ENCODE peak calls at places on chromosomes 4 and X, in four cellular contexts. W is activated CD8-positive, alpha-beta T cell treated with anti-CD3 and anti-CD28 coated beads for 36 hours; T is neural progenitor cell; X is NCI-H1694 treated with DMSO at 0.1 percent for 48 hours. Q is an unnamed sample.

GRCh38 chr4:98996056-98996941 is 778 bp downstream of the METAP1 start:
- DNase-seq in W (peak), T (peak), X (peak), Q (peak)

GRCh38 chr4:48698029-48698901 is 81.8 kb downstream of the FRYL start:
- DNase-seq in T (peak), X (no peak), W (no peak), Q (peak)

GRCh38 chr4:23333946-23334878 is 555.6 kb downstream of the PPARGC1A start:
- DNase-seq in X (no peak), W (peak), T (peak), Q (no peak)

GRCh38 chr4:123505077-123505456 is 108.5 kb downstream of the SPRY1 start:
- DNase-seq in W (no peak), T (peak), X (no peak), Q (no peak)

GRCh38 chrX:101229155-101229554 is 9.6 kb downstream of the DRP2 start:
- DNase-seq in X (no peak), W (no peak), T (no peak), Q (no peak)

GRCh38 chr4:6999172-7000086 is 43.7 kb upstream of the TADA2B start:
- DNase-seq in X (no peak), W (peak), T (no peak), Q (no peak)

GRCh38 chrX:68488657-68489056 is 10.2 kb upstream of the YIPF6 start:
- DNase-seq in W (no peak), X (no peak), T (no peak), Q (no peak)

GRCh38 chr4:117821834-117822233 is 212.5 kb upstream of the NDST3 start:
- DNase-seq in T (no peak), X (no peak), W (no peak), Q (no peak)

GRCh38 chrX:53239474-53239873 is 14.5 kb upstream of the KDM5C start:
- DNase-seq in W (peak), T (no peak), X (no peak), Q (no peak)

GRCh38 chrX:3582421-3582820 is 131.0 kb downstream of the PRKX start:
- DNase-seq in T (no peak), W (no peak), X (no peak), Q (no peak)

GRCh38 chrX:69068295-69069085 is 96.8 kb downstream of the PJA1 start:
- DNase-seq in T (no peak), W (no peak), X (no peak), Q (no peak)

GRCh38 chr4:54228064-54228527 is 997 bp upstream of the PDGFRA start:
- DNase-seq in W (peak), T (peak), X (peak), Q (peak)

GRCh38 chr4:21470531-21470930 is 478.0 kb downstream of the KCNIP4 start:
- DNase-seq in X (peak), T (peak), W (no peak), Q (no peak)

GRCh38 chr4:185573651-185574199 is 38.4 kb upstream of the PDLIM3 start:
- DNase-seq in T (peak), W (no peak), X (no peak), Q (no peak)

GRCh38 chr4:168218663-168219062 is 99.9 kb downstream of the DDX60 start:
- DNase-seq in X (no peak), W (no peak), T (no peak), Q (no peak)

GRCh38 chrX:38107028-38107427 is 100.7 kb downstream of the SYTL5 start:
- DNase-seq in W (no peak), T (no peak), X (peak), Q (no peak)

GRCh38 chr4:91113130-91113706 is 986.0 kb downstream of the CCSER1 start:
- DNase-seq in T (peak), W (no peak), X (no peak), Q (no peak)

GRCh38 chrX:129768586-129769466 is 10.9 kb upstream of the SASH3 start:
- DNase-seq in T (no peak), W (no peak), X (no peak), Q (no peak)

GRCh38 chr4:40199999-40200880 is 3.4 kb downstream of the RHOH start:
- DNase-seq in X (no peak), T (no peak), W (peak), Q (peak)

GRCh38 chr4:7466215-7466614 is 31.5 kb upstream of the PSAPL1 start:
- DNase-seq in X (no peak), W (no peak), T (no peak), Q (no peak)

GRCh38 chr4:40984051-40984450 is 230.3 kb downstream of the APBB2 start:
- DNase-seq in W (no peak), T (no peak), X (no peak), Q (no peak)

GRCh38 chr4:104494822-104495559 is at the start of gene CXXC4:
- DNase-seq in T (peak), W (peak), X (peak), Q (peak)

GRCh38 chrX:108439961-108440696 is 491 bp downstream of the COL4A5 start:
- DNase-seq in X (no peak), T (peak), W (no peak), Q (no peak)

GRCh38 chrX:151789179-151789800 is 54.7 kb downstream of the CNGA2 start:
- DNase-seq in W (no peak), T (no peak), X (no peak), Q (no peak)

GRCh38 chr4:79645942-79646341 is 237.9 kb upstream of the GK2 start:
- DNase-seq in X (no peak), T (no peak), W (no peak), Q (no peak)

GRCh38 chr4:52751349-52751911 is at the start of gene ERVMER34-1:
- DNase-seq in T (peak), X (no peak), W (peak), Q (peak)

GRCh38 chr4:186068581-186069402 is at the start of gene TLR3:
- DNase-seq in W (no peak), X (no peak), T (no peak), Q (no peak)

GRCh38 chr4:86451560-86452322 is 91.9 kb upstream of the MAPK10 start:
- DNase-seq in X (no peak), W (no peak), T (peak), Q (no peak)

GRCh38 chr4:24659241-24659961 is 75.0 kb upstream of the DHX15 start:
- DNase-seq in W (no peak), T (no peak), X (no peak), Q (no peak)

GRCh38 chrX:67636532-67636931 is 92.7 kb downstream of the AR start:
- DNase-seq in W (no peak), T (no peak), X (no peak), Q (no peak)

GRCh38 chrX:39162322-39162721 is 361.1 kb downstream of the MID1IP1 start:
- DNase-seq in W (peak), T (peak), X (no peak), Q (no peak)

GRCh38 chrX:43450355-43450754 is 205.7 kb upstream of the MAOA start:
- DNase-seq in W (no peak), T (peak), X (no peak), Q (no peak)

GRCh38 chr4:680931-681645 is 6.7 kb downstream of the MYL5 start:
- DNase-seq in X (no peak), W (peak), T (peak), Q (peak)

GRCh38 chrX:108131471-108131870 is 39.9 kb downstream of the ATG4A start:
- DNase-seq in W (no peak), X (no peak), T (no peak), Q (no peak)

GRCh38 chrX:15016051-15016450 is 142.8 kb downstream of the MOSPD2 start:
- DNase-seq in X (no peak), T (no peak), W (no peak), Q (no peak)

Q was measured in Peyer's patch.